ENCODE peak calls at places on chromosomes 3 and 15, in nine cellular contexts. One of them, this sample, is unnamed. For H3K27me3 and H3K9me3, the result is how much of the 10 kb centered on the place peaks cover.

GRCh38 chr3:186466391-186466974 is 77.7 kb downstream of the CRYGS start:
- DNase-seq in neuronal stem cell: no peak
- DNase-seq in RWPE2: no peak
- DNase-seq in prostate gland: no peak
- DNase-seq in body of pancreas: no peak
- DNase-seq in Peyer's patch: no peak
- DNase-seq in hepatocyte: no peak
- DNase-seq in transverse colon: no peak
- DNase-seq in colonic mucosa: no peak
- DNase-seq in this sample: no peak

GRCh38 chr3:121924734-121925133 is 30.5 kb downstream of the SLC15A2 start:
- DNase-seq in body of pancreas: no peak
- DNase-seq in prostate gland: no peak
- DNase-seq in neuronal stem cell: no peak
- DNase-seq in colonic mucosa: no peak
- DNase-seq in RWPE2: no peak
- DNase-seq in Peyer's patch: no peak
- DNase-seq in transverse colon: no peak
- DNase-seq in hepatocyte: no peak
- DNase-seq in this sample: no peak

GRCh38 chr3:152321806-152322377 is 53.2 kb downstream of the MBNL1 start:
- DNase-seq in RWPE2: no peak
- DNase-seq in transverse colon: no peak
- DNase-seq in neuronal stem cell: no peak
- DNase-seq in Peyer's patch: no peak
- DNase-seq in body of pancreas: no peak
- DNase-seq in hepatocyte: no peak
- DNase-seq in prostate gland: no peak
- DNase-seq in colonic mucosa: no peak
- DNase-seq in this sample: no peak

GRCh38 chr15:92733934-92734521 is 78.5 kb upstream of the FAM174B start:
- DNase-seq in hepatocyte: peak
- DNase-seq in transverse colon: no peak
- DNase-seq in colonic mucosa: no peak
- DNase-seq in neuronal stem cell: no peak
- DNase-seq in Peyer's patch: no peak
- DNase-seq in RWPE2: no peak
- DNase-seq in prostate gland: no peak
- DNase-seq in body of pancreas: peak
- DNase-seq in this sample: peak

GRCh38 chr3:23981955-23982354 is 36.9 kb downstream of the NR1D2 start:
- DNase-seq in hepatocyte: no peak
- DNase-seq in colonic mucosa: no peak
- DNase-seq in transverse colon: no peak
- DNase-seq in neuronal stem cell: no peak
- DNase-seq in Peyer's patch: no peak
- DNase-seq in prostate gland: no peak
- DNase-seq in body of pancreas: no peak
- DNase-seq in RWPE2: no peak
- DNase-seq in this sample: no peak

GRCh38 chr15:65147902-65148301 is 14.3 kb upstream of the PDCD7 start:
- DNase-seq in hepatocyte: no peak
- DNase-seq in neuronal stem cell: no peak
- DNase-seq in Peyer's patch: no peak
- DNase-seq in body of pancreas: no peak
- DNase-seq in colonic mucosa: no peak
- DNase-seq in RWPE2: no peak
- DNase-seq in prostate gland: no peak
- DNase-seq in transverse colon: no peak
- DNase-seq in this sample: no peak

GRCh38 chr15:34664418-34664817 is 81.0 kb upstream of the GOLGA8B start:
- DNase-seq in colonic mucosa: no peak
- DNase-seq in body of pancreas: no peak
- DNase-seq in neuronal stem cell: no peak
- DNase-seq in Peyer's patch: no peak
- DNase-seq in transverse colon: no peak
- DNase-seq in prostate gland: no peak
- DNase-seq in hepatocyte: no peak
- DNase-seq in RWPE2: no peak
- DNase-seq in this sample: no peak

GRCh38 chr15:85408270-85408746 is 27.9 kb downstream of the AKAP13 start:
- DNase-seq in transverse colon: no peak
- DNase-seq in body of pancreas: no peak
- DNase-seq in RWPE2: no peak
- DNase-seq in prostate gland: no peak
- DNase-seq in neuronal stem cell: no peak
- DNase-seq in hepatocyte: no peak
- DNase-seq in Peyer's patch: no peak
- DNase-seq in colonic mucosa: no peak
- DNase-seq in this sample: no peak

GRCh38 chr3:66998899-66999235 is 760 bp downstream of the KBTBD8 start:
- DNase-seq in transverse colon: no peak
- DNase-seq in hepatocyte: no peak
- DNase-seq in prostate gland: no peak
- DNase-seq in Peyer's patch: no peak
- DNase-seq in body of pancreas: no peak
- DNase-seq in RWPE2: no peak
- DNase-seq in neuronal stem cell: no peak
- DNase-seq in colonic mucosa: no peak
- DNase-seq in this sample: no peak

GRCh38 chr3:189805375-189806067 is 174.3 kb downstream of the TP63 start:
- DNase-seq in hepatocyte: no peak
- DNase-seq in neuronal stem cell: no peak
- DNase-seq in transverse colon: no peak
- DNase-seq in RWPE2: no peak
- DNase-seq in prostate gland: no peak
- DNase-seq in colonic mucosa: no peak
- DNase-seq in Peyer's patch: no peak
- DNase-seq in body of pancreas: no peak
- DNase-seq in this sample: no peak

GRCh38 chr3:193030276-193030675 is 112.6 kb upstream of the MB21D2 start:
- DNase-seq in Peyer's patch: no peak
- DNase-seq in body of pancreas: no peak
- DNase-seq in RWPE2: no peak
- DNase-seq in neuronal stem cell: no peak
- DNase-seq in hepatocyte: no peak
- DNase-seq in prostate gland: no peak
- DNase-seq in transverse colon: no peak
- DNase-seq in colonic mucosa: no peak
- DNase-seq in this sample: no peak

GRCh38 chr15:98403169-98403568 is 245.2 kb upstream of the IGF1R start:
- DNase-seq in Peyer's patch: no peak
- DNase-seq in body of pancreas: no peak
- DNase-seq in RWPE2: peak
- DNase-seq in neuronal stem cell: no peak
- DNase-seq in prostate gland: no peak
- DNase-seq in hepatocyte: no peak
- DNase-seq in colonic mucosa: no peak
- DNase-seq in transverse colon: no peak
- DNase-seq in this sample: no peak

GRCh38 chr15:98398886-98399285 is 249.5 kb upstream of the IGF1R start:
- DNase-seq in colonic mucosa: no peak
- DNase-seq in hepatocyte: no peak
- DNase-seq in neuronal stem cell: no peak
- DNase-seq in transverse colon: no peak
- DNase-seq in Peyer's patch: no peak
- DNase-seq in RWPE2: peak
- DNase-seq in prostate gland: no peak
- DNase-seq in body of pancreas: no peak
- DNase-seq in this sample: no peak

GRCh38 chr15:98401029-98401428 is 247.3 kb upstream of the IGF1R start:
- DNase-seq in RWPE2: no peak
- DNase-seq in body of pancreas: peak
- DNase-seq in colonic mucosa: no peak
- DNase-seq in transverse colon: no peak
- DNase-seq in hepatocyte: no peak
- DNase-seq in Peyer's patch: no peak
- DNase-seq in prostate gland: no peak
- DNase-seq in neuronal stem cell: no peak
- DNase-seq in this sample: no peak

GRCh38 chr15:98397411-98397810 is 250.9 kb upstream of the IGF1R start:
- DNase-seq in hepatocyte: no peak
- DNase-seq in colonic mucosa: no peak
- DNase-seq in Peyer's patch: no peak
- DNase-seq in prostate gland: no peak
- DNase-seq in transverse colon: no peak
- DNase-seq in neuronal stem cell: no peak
- DNase-seq in body of pancreas: no peak
- DNase-seq in RWPE2: peak
- DNase-seq in this sample: no peak

DNA sequence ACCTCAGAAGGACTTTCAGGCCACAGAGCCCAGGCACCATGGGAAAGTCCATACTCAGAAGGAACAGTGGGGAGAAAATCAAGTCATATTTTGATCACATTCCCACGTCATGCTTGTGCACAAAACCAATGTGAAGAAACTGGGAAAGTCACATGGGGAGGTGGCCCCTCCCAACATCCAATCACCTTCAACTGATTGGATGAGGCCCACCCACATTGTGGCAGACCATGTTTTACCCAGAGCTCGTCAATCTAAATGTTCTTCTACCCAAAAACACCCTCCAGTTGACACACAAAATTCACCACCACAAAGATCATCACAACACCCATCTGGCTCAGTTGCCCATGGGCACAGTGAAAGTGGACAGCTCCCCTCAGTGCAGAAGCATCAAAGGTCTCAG is 248.2 kb upstream of the IGF1R start:
- DNase-seq in prostate gland: no peak
- DNase-seq in transverse colon: no peak
- DNase-seq in colonic mucosa: no peak
- DNase-seq in neuronal stem cell: no peak
- DNase-seq in Peyer's patch: no peak
- DNase-seq in body of pancreas: no peak
- DNase-seq in hepatocyte: no peak
- DNase-seq in RWPE2: no peak
- DNase-seq in this sample: no peak
- H3K27me3 ChIP-seq in prostate gland: under half
- H3K27me3 ChIP-seq in transverse colon: under half
- H3K27me3 ChIP-seq in colonic mucosa: under half
- H3K27me3 ChIP-seq in neuronal stem cell: under half
- H3K27me3 ChIP-seq in Peyer's patch: under half
- H3K27me3 ChIP-seq in body of pancreas: under half
- H3K27me3 ChIP-seq in hepatocyte: under half
- H3K27me3 ChIP-seq in RWPE2: under half
- H3K27me3 ChIP-seq in this sample: under half

GRCh38 chr15:97547381-97547780 is 413.1 kb upstream of the ARRDC4 start:
- DNase-seq in RWPE2: no peak
- DNase-seq in neuronal stem cell: no peak
- DNase-seq in body of pancreas: no peak
- DNase-seq in hepatocyte: no peak
- DNase-seq in prostate gland: no peak
- DNase-seq in colonic mucosa: no peak
- DNase-seq in Peyer's patch: no peak
- DNase-seq in transverse colon: no peak
- DNase-seq in this sample: no peak
- H3K9me3 ChIP-seq in RWPE2: under half
- H3K9me3 ChIP-seq in neuronal stem cell: under half
- H3K9me3 ChIP-seq in body of pancreas: under half
- H3K9me3 ChIP-seq in hepatocyte: under half
- H3K9me3 ChIP-seq in prostate gland: under half
- H3K9me3 ChIP-seq in colonic mucosa: under half
- H3K9me3 ChIP-seq in Peyer's patch: under half
- H3K9me3 ChIP-seq in transverse colon: under half
- H3K9me3 ChIP-seq in this sample: under half

GRCh38 chr3:133992385-133992784 is 37.3 kb downstream of the SLCO2A1 start:
- DNase-seq in neuronal stem cell: no peak
- DNase-seq in body of pancreas: no peak
- DNase-seq in hepatocyte: peak
- DNase-seq in RWPE2: no peak
- DNase-seq in transverse colon: no peak
- DNase-seq in prostate gland: no peak
- DNase-seq in Peyer's patch: no peak
- DNase-seq in colonic mucosa: peak
- DNase-seq in this sample: no peak

GRCh38 chr3:133995264-133995663 is 34.5 kb downstream of the SLCO2A1 start:
- DNase-seq in prostate gland: no peak
- DNase-seq in body of pancreas: no peak
- DNase-seq in hepatocyte: no peak
- DNase-seq in RWPE2: no peak
- DNase-seq in transverse colon: no peak
- DNase-seq in colonic mucosa: no peak
- DNase-seq in Peyer's patch: no peak
- DNase-seq in neuronal stem cell: no peak
- DNase-seq in this sample: no peak

GRCh38 chr3:133996251-133996661 is 33.5 kb downstream of the SLCO2A1 start:
- DNase-seq in transverse colon: no peak
- DNase-seq in Peyer's patch: no peak
- DNase-seq in hepatocyte: no peak
- DNase-seq in RWPE2: no peak
- DNase-seq in colonic mucosa: no peak
- DNase-seq in body of pancreas: no peak
- DNase-seq in neuronal stem cell: no peak
- DNase-seq in prostate gland: no peak
- DNase-seq in this sample: no peak

GRCh38 chr3:133992951-133993595 is 36.7 kb downstream of the SLCO2A1 start:
- DNase-seq in prostate gland: no peak
- DNase-seq in Peyer's patch: no peak
- DNase-seq in neuronal stem cell: no peak
- DNase-seq in transverse colon: no peak
- DNase-seq in hepatocyte: no peak
- DNase-seq in colonic mucosa: no peak
- DNase-seq in RWPE2: no peak
- DNase-seq in body of pancreas: no peak
- DNase-seq in this sample: no peak

GRCh38 chr3:133994166-133994910 is 35.4 kb downstream of the SLCO2A1 start:
- DNase-seq in body of pancreas: no peak
- DNase-seq in Peyer's patch: no peak
- DNase-seq in transverse colon: no peak
- DNase-seq in colonic mucosa: no peak
- DNase-seq in RWPE2: no peak
- DNase-seq in hepatocyte: no peak
- DNase-seq in prostate gland: no peak
- DNase-seq in neuronal stem cell: no peak
- DNase-seq in this sample: no peak
- H3K27me3 ChIP-seq in body of pancreas: under half
- H3K27me3 ChIP-seq in Peyer's patch: under half
- H3K27me3 ChIP-seq in transverse colon: under half
- H3K27me3 ChIP-seq in colonic mucosa: under half
- H3K27me3 ChIP-seq in RWPE2: under half
- H3K27me3 ChIP-seq in hepatocyte: under half
- H3K27me3 ChIP-seq in prostate gland: under half
- H3K27me3 ChIP-seq in neuronal stem cell: under half
- H3K27me3 ChIP-seq in this sample: under half

DNA sequence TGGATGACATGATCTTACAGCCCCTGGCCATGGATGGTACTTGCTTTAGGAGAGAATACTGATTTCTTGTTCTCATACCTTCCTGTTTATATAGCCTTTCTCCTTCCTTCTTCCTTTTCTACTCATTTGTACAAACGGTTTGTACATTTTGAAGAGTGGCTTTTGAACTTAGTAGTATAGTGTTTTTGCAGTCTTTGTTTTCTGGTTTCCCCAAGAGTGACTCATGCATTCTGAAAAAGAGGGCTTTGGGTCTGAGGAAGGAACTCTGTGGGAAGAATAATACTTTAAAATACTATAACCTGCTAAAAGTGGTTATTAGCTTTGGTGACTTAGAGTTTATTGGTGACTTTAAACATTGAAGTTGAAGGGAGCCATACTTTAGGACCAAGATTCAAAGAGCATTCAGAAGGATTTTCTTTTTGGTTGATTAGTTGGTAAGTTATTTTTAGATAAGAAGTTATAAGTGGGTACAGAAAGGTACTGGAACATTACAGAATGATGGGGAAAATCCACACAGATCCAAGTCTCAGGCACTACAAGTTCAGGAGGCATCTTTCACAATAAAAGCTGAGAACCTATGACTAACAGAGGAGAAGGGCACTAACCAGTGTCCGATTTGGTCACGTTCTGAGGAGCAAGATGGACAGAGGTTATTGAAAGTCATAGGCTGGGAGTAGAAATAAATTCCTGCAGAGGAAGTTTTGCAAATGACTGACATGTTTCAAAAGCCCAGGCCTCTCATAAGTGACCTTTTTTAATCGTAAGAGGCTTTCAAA is 369.6 kb upstream of the AZI2 start:
- DNase-seq in Peyer's patch: no peak
- DNase-seq in RWPE2: no peak
- DNase-seq in prostate gland: no peak
- DNase-seq in neuronal stem cell: no peak
- DNase-seq in colonic mucosa: no peak
- DNase-seq in body of pancreas: no peak
- DNase-seq in transverse colon: no peak
- DNase-seq in hepatocyte: no peak
- DNase-seq in this sample: no peak
- H3K9me3 ChIP-seq in Peyer's patch: under half
- H3K9me3 ChIP-seq in RWPE2: under half
- H3K9me3 ChIP-seq in prostate gland: under half
- H3K9me3 ChIP-seq in neuronal stem cell: under half
- H3K9me3 ChIP-seq in colonic mucosa: under half
- H3K9me3 ChIP-seq in body of pancreas: under half
- H3K9me3 ChIP-seq in transverse colon: under half
- H3K9me3 ChIP-seq in hepatocyte: under half
- H3K9me3 ChIP-seq in this sample: under half

This sample was measured in lower lobe of right lung.